ENCODE peak calls at places on chromosomes 2 and 18, in seven cellular contexts. Q, L, U, P, K, C and R are unnamed samples.

GRCh38 chr2:119011162-119011909 is 69.3 kb downstream of the MARCO start:
- DNase-seq in Q (peak; percentile 63), L (peak; percentile 30), U (peak; percentile 28), P (no peak), K (no peak), C (peak; percentile 47), R (no peak)

GRCh38 chr18:77763530-77763929 is 513.9 kb downstream of the GALR1 start:
- DNase-seq in Q (no peak), L (no peak), U (no peak), P (no peak), K (no peak), C (no peak), R (no peak)

GRCh38 chr2:120448427-120448826 is 102.5 kb downstream of the INHBB start:
- DNase-seq in Q (no peak), L (no peak), U (no peak), P (no peak), K (no peak), C (no peak), R (no peak)

GRCh38 chr2:104852161-104852689 is 1.7 kb upstream of the POU3F3 start:
- DNase-seq in Q (no peak), L (no peak), U (peak; percentile 64), P (no peak), K (no peak), C (no peak), R (no peak)

GRCh38 chr18:7684966-7685365 is 117.8 kb downstream of the PTPRM start:
- DNase-seq in Q (no peak), L (no peak), U (peak; percentile 16), P (no peak), K (peak; percentile 82), C (no peak), R (no peak)

GRCh38 chr18:36572135-36572856 is 256.5 kb downstream of the TPGS2 start:
- DNase-seq in Q (peak; percentile 33), L (peak; percentile 66), U (peak; percentile 58), P (peak; percentile 76), K (peak; percentile 46), C (peak; percentile 23), R (no peak)

GRCh38 chr2:23430263-23430662 is 45.3 kb downstream of the KLHL29 start:
- DNase-seq in Q (no peak), L (peak; percentile 83), U (peak; percentile 95), P (no peak), K (peak; percentile 57), C (no peak), R (no peak)

GRCh38 chr2:224930990-224931389 is 111.3 kb downstream of the DOCK10 start:
- DNase-seq in Q (no peak), L (no peak), U (no peak), P (no peak), K (no peak), C (no peak), R (no peak)

GRCh38 chr18:30271716-30272115 is 770.8 kb downstream of the DSC3 start:
- DNase-seq in Q (no peak), L (no peak), U (no peak), P (no peak), K (no peak), C (no peak), R (no peak)

GRCh38 chr18:69399253-69399652 is 1.4 kb upstream of the DOK6 start:
- DNase-seq in Q (no peak), L (no peak), U (no peak), P (no peak), K (no peak), C (no peak), R (no peak)

GRCh38 chr2:96153991-96154431 is 8.8 kb upstream of the DUSP2 start:
- DNase-seq in Q (no peak), L (no peak), U (no peak), P (no peak), K (no peak), C (no peak), R (no peak)
- TF ChIP-seq CTCF in Q (no peak), L (no peak), U (no peak), P (no peak), K (no peak), C (no peak), R (no peak)

GRCh38 chr2:74164761-74165160 is 13.9 kb downstream of the MOB1A start:
- DNase-seq in Q (no peak), L (no peak), U (no peak), P (no peak), K (no peak), C (no peak), R (no peak)
- TF ChIP-seq CTCF in Q (no peak), L (no peak), U (no peak), P (no peak), K (no peak), C (no peak), R (no peak)

DNA sequence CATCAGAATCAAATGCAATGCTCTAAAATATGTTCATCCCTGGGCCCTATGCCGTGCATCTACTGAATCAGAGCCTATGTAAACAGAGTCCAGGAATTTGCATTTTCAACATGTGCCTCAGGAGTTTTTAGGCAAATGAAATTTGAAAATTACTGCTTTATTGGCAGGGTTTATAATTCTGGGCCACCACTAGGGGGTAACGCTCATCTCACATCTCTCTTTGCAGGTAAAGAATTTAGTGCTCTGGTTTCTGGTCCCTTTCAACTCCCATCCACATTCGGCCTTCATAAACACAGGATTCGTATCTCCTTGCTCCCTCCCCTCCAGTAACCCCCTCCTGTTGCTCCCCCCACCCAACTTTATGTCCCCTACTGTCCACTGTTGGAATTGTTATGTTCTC is 49.3 kb downstream of the LYPD6B start:
- DNase-seq in Q (peak; percentile 5), L (no peak), U (no peak), P (no peak), K (peak; percentile 18), C (no peak), R (no peak)
- TF ChIP-seq CTCF in Q (peak; percentile 30), L (peak; percentile 22), U (peak; percentile 13), P (no peak), K (peak; percentile 58), C (no peak), R (no peak)

GRCh38 chr2:112940859-112941258 is 29.9 kb downstream of the IL37 start:
- DNase-seq in Q (no peak), L (no peak), U (no peak), P (no peak), K (no peak), C (no peak), R (no peak)

GRCh38 chr2:112944971-112945370 is 32.8 kb upstream of the IL36G start:
- DNase-seq in Q (no peak), L (no peak), U (no peak), P (no peak), K (no peak), C (no peak), R (no peak)

GRCh38 chr2:112942654-112943002 is 31.7 kb downstream of the IL37 start:
- DNase-seq in Q (no peak), L (no peak), U (no peak), P (no peak), K (peak; percentile 72), C (no peak), R (no peak)

GRCh38 chr2:112939425-112939824 is 28.5 kb downstream of the IL37 start:
- DNase-seq in Q (no peak), L (no peak), U (no peak), P (no peak), K (no peak), C (no peak), R (no peak)

DNA sequence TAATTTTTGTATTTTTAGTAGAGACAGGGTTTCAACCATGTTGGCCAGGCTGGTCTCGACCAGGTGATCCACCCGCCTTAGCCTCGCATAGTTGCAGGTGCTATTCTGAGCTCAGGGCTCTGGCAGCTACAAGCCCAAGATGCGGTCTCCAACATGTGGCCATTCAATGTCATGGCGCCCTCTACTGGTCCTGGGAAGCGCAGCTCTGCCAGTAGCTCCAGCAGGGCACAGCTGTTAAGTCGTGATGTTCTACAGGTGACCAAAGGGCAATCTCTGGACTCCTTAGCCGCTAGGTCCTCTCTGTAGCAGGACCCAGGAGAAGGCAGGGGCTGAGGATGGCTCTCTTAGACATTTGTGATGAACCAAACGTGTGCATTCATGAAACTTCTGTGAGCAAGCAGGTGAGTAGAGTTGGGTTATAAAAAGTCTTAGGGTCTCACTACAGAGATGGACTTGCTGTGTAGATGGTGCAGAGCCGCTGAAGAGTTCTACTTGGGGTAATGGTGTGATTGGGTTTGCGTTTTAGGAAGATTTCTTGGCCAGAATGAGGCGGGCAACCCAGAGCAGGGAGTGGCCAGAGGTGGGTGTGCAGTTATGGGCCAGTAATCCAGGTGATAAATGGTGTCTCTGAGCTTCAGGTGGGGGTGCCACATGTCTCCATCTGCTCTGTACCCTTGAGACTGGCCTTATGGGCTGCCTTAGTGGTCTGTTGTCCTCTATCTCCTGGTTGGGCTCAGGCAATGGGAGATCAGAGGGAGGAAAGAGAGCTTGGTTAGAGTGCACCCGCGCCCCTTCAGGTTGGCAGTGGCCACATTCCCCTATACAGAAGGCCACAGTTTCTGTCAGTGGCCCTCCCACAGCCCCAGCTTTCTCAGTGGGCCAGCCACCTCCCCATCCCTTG is 31.0 kb downstream of the IL37 start:
- DNase-seq in Q (peak; percentile 69), L (peak; percentile 73), U (peak; percentile 63), P (peak; percentile 35), K (peak; percentile 76), C (peak; percentile 27), R (peak; percentile 58)
- TF ChIP-seq CTCF in Q (peak; percentile 98), L (peak; percentile 97), U (peak; percentile 90), P (no peak), K (peak; percentile 98), C (peak; percentile 38), R (peak; percentile 79)

DNA sequence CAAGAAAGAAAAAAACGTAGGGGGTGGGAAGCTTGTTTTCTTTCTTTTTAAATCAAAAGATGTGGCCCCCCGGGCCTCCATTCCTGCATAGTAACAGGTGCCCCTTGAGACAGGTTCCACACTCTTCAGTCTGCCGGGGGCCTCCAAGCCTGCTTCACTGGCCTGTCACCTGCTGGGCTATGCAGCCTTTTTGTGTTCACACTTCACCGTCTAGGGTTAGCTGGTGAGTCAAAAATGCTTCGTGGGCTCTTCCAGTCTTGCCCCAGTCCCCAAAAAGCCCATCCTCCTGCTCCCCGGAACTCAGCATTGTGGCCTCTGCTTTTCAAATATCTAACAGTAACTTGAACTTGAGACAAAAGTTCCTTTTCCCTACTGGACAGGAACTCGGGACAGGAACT is 67.9 kb downstream of the POLR1A start:
- DNase-seq in Q (no peak), L (no peak), U (no peak), P (no peak), K (no peak), C (no peak), R (peak; percentile 29)
- TF ChIP-seq CTCF in Q (no peak), L (no peak), U (no peak), P (no peak), K (no peak), C (no peak), R (no peak)

DNA sequence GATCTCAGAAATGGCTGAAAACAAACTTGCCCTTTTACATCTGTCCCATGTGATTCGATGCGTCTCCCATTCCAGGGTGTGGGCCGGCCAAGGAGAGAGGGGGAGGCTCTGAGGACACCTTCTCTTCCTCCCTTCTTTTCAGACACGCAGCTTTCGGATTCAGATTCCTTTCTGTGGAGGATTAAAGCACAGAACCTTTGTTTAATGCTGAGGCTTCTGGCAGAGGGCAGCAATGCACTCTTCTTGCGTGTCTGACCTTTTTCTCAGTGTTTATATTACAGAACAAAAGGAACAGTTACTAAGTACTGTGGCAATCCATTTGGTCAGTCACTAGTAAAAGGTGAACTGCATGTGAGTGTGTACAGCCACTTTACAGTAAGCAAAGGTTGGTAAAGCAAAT is 268.9 kb upstream of the CCDC68 start:
- DNase-seq in Q (no peak), L (no peak), U (peak; percentile 84), P (no peak), K (no peak), C (no peak), R (no peak)
- TF ChIP-seq CTCF in Q (no peak), L (no peak), U (no peak), P (no peak), K (no peak), C (no peak), R (no peak)